ENCODE peak calls at places on chromosomes 11 and 22, in six cellular contexts. B, L, I, Z, M and W are unnamed samples.

GRCh38 chr11:6127881-6128280 is 20.4 kb downstream of the OR56B4 start:
- DNase-seq in L (no peak), I (no peak), Z (no peak), B (no peak), M (no peak), W (no peak)

GRCh38 chr11:10293423-10294288 is at the start of gene SBF2:
- DNase-seq in I (peak; percentile 88), B (peak; percentile 85), M (peak; percentile 97), Z (peak; percentile 94), L (no peak), W (peak; percentile 87)

GRCh38 chr22:19105867-19106802 is 16.1 kb downstream of the DGCR2 start:
- DNase-seq in I (no peak), Z (no peak), B (no peak), M (peak; percentile 47), L (no peak), W (no peak)

GRCh38 chr11:121437686-121438078 is 14.4 kb upstream of the SORL1 start:
- DNase-seq in Z (no peak), I (no peak), B (no peak), M (no peak), L (no peak), W (no peak)

GRCh38 chr22:19892249-19892879 is 37.7 kb upstream of the GNB1L start:
- DNase-seq in B (no peak), Z (peak; percentile 70), L (no peak), I (peak; percentile 46), M (peak; percentile 65), W (no peak)

GRCh38 chr22:44618400-44618799 is 83.6 kb upstream of the PRR5 start:
- DNase-seq in M (no peak), L (no peak), Z (no peak), I (no peak), B (no peak), W (no peak)

GRCh38 chr22:46078241-46079092 is 71.9 kb upstream of the PPARA start:
- DNase-seq in B (no peak), L (no peak), M (no peak), I (no peak), Z (no peak), W (no peak)

GRCh38 chr22:17460895-17461294 is 91.6 kb downstream of the CECR2 start:
- DNase-seq in M (no peak), B (no peak), Z (no peak), L (no peak), I (no peak), W (no peak)

GRCh38 chr11:35515224-35515623 is 10.2 kb downstream of the PAMR1 start:
- DNase-seq in I (peak; percentile 71), B (no peak), L (no peak), M (no peak), Z (peak; percentile 87), W (no peak)

GRCh38 chr11:83070044-83070877 is 1.4 kb downstream of the RAB30 start:
- DNase-seq in B (no peak), I (peak; percentile 63), M (peak; percentile 44), Z (peak; percentile 72), L (no peak), W (peak; percentile 72)

GRCh38 chr11:79439430-79439892 is 1.4 kb downstream of the TENM4 start:
- DNase-seq in Z (peak; percentile 8), B (no peak), L (no peak), M (no peak), I (peak; percentile 59), W (no peak)

GRCh38 chr11:18106688-18107087 is 806 bp upstream of the SAAL1 start:
- DNase-seq in M (no peak), Z (no peak), B (no peak), L (no peak), I (peak; percentile 11), W (no peak)

GRCh38 chr22:40525250-40525884 is 111.2 kb downstream of the MRTFA start:
- DNase-seq in B (no peak), M (peak; percentile 41), L (no peak), Z (peak; percentile 73), I (no peak), W (peak; percentile 68)

GRCh38 chr11:36030707-36031365 is 87.0 kb downstream of the LDLRAD3 start:
- DNase-seq in L (no peak), I (peak; percentile 58), Z (peak; percentile 64), B (no peak), M (no peak), W (peak; percentile 38)

GRCh38 chr11:75905434-75905833 is 90.4 kb downstream of the UVRAG start:
- DNase-seq in B (no peak), M (no peak), I (no peak), Z (no peak), L (no peak), W (no peak)

GRCh38 chr22:36471341-36471821 is 10.1 kb downstream of the TXN2 start:
- DNase-seq in I (peak; percentile 57), L (no peak), Z (peak; percentile 48), B (no peak), M (no peak), W (no peak)

GRCh38 chr11:65434057-65434666 is 11.6 kb downstream of the NEAT1 start:
- DNase-seq in B (no peak), L (no peak), I (peak; percentile 32), M (no peak), Z (peak; percentile 70), W (no peak)

GRCh38 chr22:19325296-19325950 is 33.9 kb upstream of the CLTCL1 start:
- DNase-seq in M (no peak), B (no peak), I (no peak), Z (peak; percentile 74), L (no peak), W (no peak)

GRCh38 chr22:20530368-20531153 is 23.2 kb downstream of the MED15 start:
- DNase-seq in M (no peak), L (peak; percentile 56), B (no peak), I (peak; percentile 72), Z (peak; percentile 67), W (peak; percentile 12)

GRCh38 chr11:63610604-63611394 is 3.4 kb downstream of the PLAAT3 start:
- DNase-seq in I (peak; percentile 84), M (peak; percentile 65), B (no peak), L (no peak), Z (peak; percentile 81), W (no peak)

GRCh38 chr22:36301384-36301828 is 48.5 kb downstream of the APOL1 start:
- DNase-seq in L (peak; percentile 29), I (peak; percentile 72), Z (peak; percentile 77), M (peak; percentile 81), B (no peak), W (peak; percentile 83)

GRCh38 chr11:94148189-94148588 is 19.5 kb downstream of the PANX1 start:
- DNase-seq in Z (no peak), M (no peak), L (no peak), B (no peak), I (no peak), W (no peak)

GRCh38 chr11:86869531-86869930 is 69.2 kb downstream of the PRSS23 start:
- DNase-seq in B (no peak), Z (no peak), M (no peak), I (no peak), L (no peak), W (no peak)

GRCh38 chr11:126824035-126824607 is 176.4 kb downstream of the KIRREL3 start:
- DNase-seq in B (no peak), Z (no peak), I (no peak), L (no peak), M (no peak), W (no peak)

GRCh38 chr11:12693485-12694181 is 19.4 kb downstream of the TEAD1 start:
- DNase-seq in B (peak; percentile 28), M (no peak), L (peak; percentile 96), I (peak; percentile 99), Z (peak; percentile 97), W (no peak)

GRCh38 chr11:105719073-105719846 is 109.4 kb downstream of the GRIA4 start:
- DNase-seq in L (peak; percentile 22), M (no peak), Z (peak; percentile 72), I (peak; percentile 87), B (no peak), W (peak; percentile 8)

GRCh38 chr11:91104237-91104636 is 881.4 kb upstream of the CHORDC1 start:
- DNase-seq in I (peak; percentile 59), B (no peak), Z (peak; percentile 82), L (no peak), M (no peak), W (no peak)

GRCh38 chr22:46538816-46539163 is 1.4 kb upstream of the CELSR1 start:
- DNase-seq in M (no peak), I (no peak), L (no peak), B (no peak), Z (peak; percentile 28), W (no peak)

GRCh38 chr11:67120881-67121710 is 2.0 kb downstream of the KDM2A start:
- DNase-seq in Z (peak; percentile 47), B (no peak), L (no peak), I (peak; percentile 42), M (no peak), W (peak; percentile 27)

GRCh38 chr11:115670538-115671200 is 166.5 kb upstream of the CADM1 start:
- DNase-seq in M (no peak), B (no peak), Z (no peak), L (no peak), I (no peak), W (no peak)

DNA sequence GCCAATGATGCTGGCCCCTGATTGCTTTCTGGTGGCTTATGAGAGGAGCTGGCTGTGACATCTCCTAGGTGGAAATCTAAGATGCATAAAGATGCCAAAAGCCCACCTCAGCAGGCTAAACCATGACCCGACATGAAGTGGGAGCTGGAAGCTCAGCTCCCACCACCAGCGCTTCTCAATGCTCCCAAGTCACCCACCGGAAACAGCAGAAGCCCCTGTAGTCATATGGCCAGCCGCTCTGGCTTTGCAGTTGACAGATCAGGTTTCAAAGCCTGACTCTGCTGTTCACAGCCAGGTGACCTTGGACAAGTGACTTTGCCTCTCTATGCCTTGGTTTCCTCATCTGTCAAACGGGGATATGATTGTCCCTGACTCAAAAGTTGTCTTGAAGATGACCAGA is 29.1 kb upstream of the ANO1 start:
- DNase-seq in Z (no peak), B (no peak), L (no peak), I (no peak), M (no peak), W (no peak)
- H3K4me3 ChIP-seq in Z (no peak overlapping the region), B (no peak overlapping the region), L (no peak overlapping the region), I (no peak overlapping the region), M (no peak overlapping the region), W (no peak overlapping the region)

GRCh38 chr11:117037279-117037951 is 60.8 kb downstream of the SIK3 start:
- DNase-seq in I (no peak), Z (peak; percentile 12), L (no peak), M (no peak), B (no peak), W (no peak)
- H3K4me3 ChIP-seq in I (no peak overlapping the region), Z (no peak overlapping the region), L (no peak overlapping the region), M (no peak overlapping the region), B (no peak overlapping the region), W (no peak overlapping the region)

GRCh38 chr11:120212259-120212888 is 1.5 kb downstream of the OAF start:
- DNase-seq in M (no peak), I (no peak), B (no peak), Z (no peak), L (no peak), W (no peak)
- H3K4me3 ChIP-seq in M (no peak overlapping the region), I (peak overlapping the region; percentile 63), B (no peak overlapping the region), Z (peak overlapping the region; percentile 74), L (peak overlapping the region; percentile 11), W (peak overlapping the region; percentile 93)

GRCh38 chr11:61004037-61004641 is 32.7 kb downstream of the CD6 start:
- DNase-seq in L (no peak), Z (peak; percentile 34), M (no peak), B (no peak), I (peak; percentile 56), W (no peak)
- H3K4me3 ChIP-seq in L (no peak overlapping the region), Z (no peak overlapping the region), M (no peak overlapping the region), B (no peak overlapping the region), I (no peak overlapping the region), W (no peak overlapping the region)